ENCODE peak calls at places on chromosomes 1 and 21, in six cellular contexts. H, K, U, F, A and P are unnamed samples.
A peak's percentile ranks its signal among the peaks of the same experiment; 100 is the strongest.

GRCh38 chr21:29208666-29209059 is 78.2 kb downstream of the MAP3K7CL start:
- DNase-seq in K (no peak), F (no peak), A (peak; percentile 90), H (peak; percentile 84), U (no peak), P (no peak)

GRCh38 chr1:195193134-195193533 is 1415.1 kb downstream of the KCNT2 start:
- DNase-seq in H (no peak), K (no peak), A (no peak), F (no peak), U (no peak), P (no peak)

GRCh38 chr1:10979483-10979920 is 33.0 kb upstream of the TARDBP start:
- DNase-seq in H (peak; percentile 62), A (no peak), U (no peak), F (no peak), K (no peak), P (no peak)

GRCh38 chr1:21326861-21327344 is 36.6 kb upstream of the ECE1 start:
- DNase-seq in F (no peak), H (no peak), U (no peak), K (no peak), A (no peak), P (no peak)

GRCh38 chr1:227065311-227065710 is 125.2 kb downstream of the COQ8A start:
- DNase-seq in F (no peak), U (no peak), A (no peak), H (no peak), K (no peak), P (no peak)

GRCh38 chr1:92882817-92883216 is 51.0 kb downstream of the RPL5 start:
- DNase-seq in H (no peak), F (peak; percentile 10), U (peak; percentile 14), K (no peak), A (no peak), P (no peak)

GRCh38 chr1:40857737-40858136 is 4.4 kb downstream of the CITED4 start:
- DNase-seq in F (no peak), A (no peak), K (peak; percentile 62), H (no peak), U (peak; percentile 95), P (no peak)

GRCh38 chr1:43540653-43541071 is 10.0 kb downstream of the PTPRF start:
- DNase-seq in A (no peak), U (no peak), K (no peak), F (no peak), H (peak; percentile 87), P (no peak)

GRCh38 chr1:86489242-86489878 is 20.6 kb downstream of the CLCA1 start:
- DNase-seq in H (no peak), K (no peak), F (no peak), A (no peak), U (no peak), P (no peak)

GRCh38 chr1:4728319-4729107 is 74.1 kb downstream of the AJAP1 start:
- DNase-seq in K (no peak), H (no peak), U (no peak), F (no peak), A (no peak), P (no peak)

GRCh38 chr21:45211661-45212060 is 76.0 kb downstream of the POFUT2 start:
- DNase-seq in F (no peak), H (no peak), A (no peak), U (peak; percentile 73), K (no peak), P (no peak)

GRCh38 chr21:37877888-37878684 is 38.2 kb downstream of the KCNJ6 start:
- DNase-seq in K (no peak), F (no peak), H (no peak), A (no peak), U (no peak), P (no peak)